ENCODE peak calls at places on chromosomes 13 and 19, in four cellular contexts. T is K562, P is GM12878, G is HepG2. M is an unnamed sample.

GRCh38 chr13:27022571-27023311 is 148.9 kb downstream of the USP12 start:
- DNase-seq in T (peak; percentile 52), G (peak; percentile 90), P (no peak), M (no peak)

GRCh38 chr13:100941377-100941776 is 266.8 kb upstream of the TMTC4 start:
- DNase-seq in T (no peak), G (no peak), P (no peak), M (no peak)

GRCh38 chr13:48448963-48449614 is 36.2 kb upstream of the LPAR6 start:
- DNase-seq in G (no peak), T (no peak), P (no peak), M (no peak)

GRCh38 chr19:48568345-48568886 is 16.4 kb downstream of the SULT2B1 start:
- DNase-seq in P (no peak), T (peak; percentile 62), G (peak; percentile 61), M (no peak)

GRCh38 chr13:101515504-101515903 is 63.0 kb downstream of the ITGBL1 start:
- DNase-seq in P (no peak), G (no peak), T (no peak), M (no peak)

GRCh38 chr19:19528721-19529490 is at the start of gene YJEFN3:
- DNase-seq in T (no peak), G (no peak), P (no peak), M (no peak)

GRCh38 chr13:38656699-38657098 is 30.2 kb upstream of the FREM2 start:
- DNase-seq in P (no peak), G (no peak), T (no peak), M (no peak)

GRCh38 chr13:113115363-113116205 is 7.0 kb upstream of the F10 start:
- DNase-seq in G (no peak), T (no peak), P (no peak), M (no peak)

GRCh38 chr13:77719128-77719527 is 21.6 kb downstream of the SLAIN1 start:
- DNase-seq in P (no peak), T (no peak), G (no peak), M (no peak)

GRCh38 chr19:50496189-50497029 is 14.6 kb downstream of the JOSD2 start:
- DNase-seq in P (no peak), T (no peak), G (peak; percentile 67), M (no peak)

GRCh38 chr19:35031072-35031881 is 1.0 kb downstream of the SCN1B start:
- DNase-seq in G (no peak), T (peak; percentile 48), P (no peak), M (peak; percentile 48)

GRCh38 chr13:33787051-33787591 is 30.8 kb upstream of the RFC3 start:
- DNase-seq in T (no peak), P (peak; percentile 33), G (no peak), M (no peak)

GRCh38 chr19:49150944-49151243 is 4.3 kb downstream of the HRC start:
- DNase-seq in G (no peak), P (no peak), T (no peak), M (no peak)

GRCh38 chr13:87344176-87344575 is 327.0 kb upstream of the SLITRK5 start:
- DNase-seq in P (no peak), G (no peak), T (no peak), M (no peak)

GRCh38 chr19:16202320-16203255 is 4.9 kb downstream of the AP1M1 start:
- DNase-seq in P (no peak), T (no peak), G (no peak), M (no peak)

DNA sequence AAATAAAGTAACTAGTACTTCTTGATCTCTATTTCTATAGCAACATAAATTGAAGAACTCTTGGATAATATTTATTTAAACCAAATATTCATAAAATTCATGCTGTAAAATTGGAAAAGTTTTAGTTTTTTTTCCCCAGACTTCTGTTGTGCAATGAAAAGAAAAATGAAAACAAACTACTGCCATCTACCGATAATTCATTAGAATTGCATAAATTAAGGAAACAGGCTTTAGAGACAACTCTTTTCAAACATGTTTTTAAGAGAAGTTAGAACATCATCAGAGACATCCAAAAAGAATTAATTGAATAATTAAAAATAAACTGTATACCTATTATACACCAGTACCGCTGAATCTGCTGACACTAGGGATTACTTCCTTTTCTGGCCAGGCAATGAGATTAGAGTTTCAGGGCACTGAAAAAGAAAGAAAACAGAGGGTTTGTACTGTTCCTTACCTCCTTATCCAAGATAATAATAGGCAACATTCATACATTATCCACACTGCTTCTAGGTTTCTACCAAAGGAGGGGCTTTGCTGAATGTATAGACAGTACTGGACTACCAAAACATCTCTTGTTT is 4.9 kb downstream of the CCDC122 start:
- DNase-seq in P (no peak), G (no peak), T (peak; percentile 0), M (peak; percentile 9)
- TF ChIP-seq FOXM1 in P (no peak), G (no peak), T (no peak), M (no peak)

DNA sequence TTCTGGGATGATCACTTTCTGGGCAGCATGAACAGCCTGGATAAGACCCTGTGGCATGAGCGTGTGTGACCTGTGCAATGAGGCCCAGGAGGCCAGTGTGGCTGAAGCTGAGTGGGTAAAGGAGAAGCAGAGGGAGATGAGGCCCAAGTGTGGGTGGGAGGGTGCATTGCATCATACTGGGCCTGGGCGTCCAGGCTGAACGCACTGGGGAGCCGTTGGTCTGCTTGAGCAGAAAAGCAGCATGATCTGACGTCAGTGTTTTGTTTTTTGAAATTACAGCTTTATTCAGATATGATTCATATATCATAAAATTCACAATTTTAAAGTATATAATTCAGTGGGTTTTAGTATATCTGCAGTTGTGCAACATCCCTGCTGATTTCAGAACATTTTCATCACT is 409.7 kb downstream of the HS6ST3 start:
- DNase-seq in G (no peak), P (no peak), T (no peak), M (no peak)
- TF ChIP-seq SP1 in G (no peak), P (no peak), T (no peak), M (no peak)

GRCh38 chr13:94636942-94637578 is 35.4 kb downstream of the GPR180 start:
- DNase-seq in T (no peak), P (no peak), G (no peak), M (no peak)

GRCh38 chr13:94640676-94641075 is 39.0 kb downstream of the GPR180 start:
- DNase-seq in T (no peak), P (no peak), G (no peak), M (no peak)

GRCh38 chr13:94646904-94647303 is 45.2 kb downstream of the GPR180 start:
- DNase-seq in G (no peak), T (no peak), P (peak; percentile 12), M (no peak)

GRCh38 chr13:94641432-94641941 is 39.8 kb downstream of the GPR180 start:
- DNase-seq in P (no peak), T (no peak), G (no peak), M (no peak)
- TF ChIP-seq FOXM1 in P (no peak), T (no peak), G (no peak), M (no peak)

GRCh38 chr19:4172861-4173473 is 9.4 kb downstream of the SIRT6 start:
- DNase-seq in P (no peak), G (no peak), T (peak; percentile 68), M (peak; percentile 77)
- TF ChIP-seq SP1 in P (no peak), G (no peak), T (no peak), M (no peak)

GRCh38 chr19:17757125-17757524 is 5.8 kb downstream of the FCHO1 start:
- DNase-seq in P (no peak), T (no peak), G (no peak), M (no peak)
- TF ChIP-seq FOXM1 in P (no peak), T (no peak), G (no peak), M (no peak)

M was measured in HEK293T.